ENCODE peak calls at places on chromosomes 2 and 18, in seven cellular contexts. U is AG08396; R is HCT116; K is stimulated activated CD8-positive, alpha-beta memory T cell treated with anti-CD3 and anti-CD28 coated beads, Interleukin-4, amount 100 ng/mL, for 24 hours; T is choroid plexus epithelial cell; E is fibroblast of mammary gland; M is GM18507. H is an unnamed sample.

GRCh38 chr2:212451786-212452200 is 86.8 kb downstream of the ERBB4 start:
- DNase-seq in U (peak), T (peak), R (peak), E (peak), K (no peak), M (no peak), H (no peak)

GRCh38 chr18:43277164-43277600 is at the start of gene SYT4:
- DNase-seq in U (peak), K (no peak), T (peak), M (no peak), R (no peak), E (peak), H (no peak)

GRCh38 chr2:112583497-112584133 is 794 bp upstream of the CHCHD5 start:
- DNase-seq in M (no peak), E (peak), T (peak), K (no peak), U (no peak), R (peak), H (peak)

GRCh38 chr2:225558425-225558824 is 158.9 kb downstream of the NYAP2 start:
- DNase-seq in K (no peak), U (no peak), M (no peak), R (no peak), E (no peak), T (no peak), H (no peak)

GRCh38 chr2:101751276-101751675 is 53.8 kb downstream of the MAP4K4 start:
- DNase-seq in T (no peak), U (no peak), R (no peak), K (no peak), E (no peak), M (no peak), H (no peak)

GRCh38 chr2:191350826-191351225 is 105.6 kb downstream of the MYO1B start:
- DNase-seq in K (no peak), T (no peak), U (peak), R (no peak), M (no peak), E (peak), H (no peak)

GRCh38 chr2:240343548-240343947 is 91.9 kb upstream of the GPC1 start:
- DNase-seq in E (peak), K (no peak), U (no peak), R (no peak), M (no peak), T (no peak), H (no peak)

GRCh38 chr2:211755187-211755586 is 783.4 kb downstream of the ERBB4 start:
- DNase-seq in M (no peak), T (no peak), R (no peak), U (no peak), K (no peak), E (no peak), H (no peak)

GRCh38 chr2:134218928-134219707 is 34.8 kb upstream of the MGAT5 start:
- DNase-seq in U (no peak), T (no peak), K (no peak), M (no peak), E (no peak), R (no peak), H (peak)

GRCh38 chr18:49723648-49724180 is 89.6 kb downstream of the ACAA2 start:
- DNase-seq in K (no peak), T (no peak), E (peak), R (peak), M (no peak), U (no peak), H (no peak)

GRCh38 chr18:63779386-63779785 is 4.2 kb downstream of the SERPINB7 start:
- DNase-seq in U (no peak), R (no peak), T (no peak), K (no peak), E (no peak), M (no peak), H (no peak)

GRCh38 chr2:79511320-79511951 is 1.4 kb upstream of the CTNNA2 start:
- DNase-seq in R (no peak), E (peak), M (no peak), T (peak), K (no peak), U (no peak), H (peak)

GRCh38 chr2:189183170-189183569 is 3.6 kb upstream of the COL5A2 start:
- DNase-seq in T (no peak), E (no peak), K (no peak), U (no peak), R (no peak), M (no peak), H (no peak)

GRCh38 chr2:129296401-129297343 is 682.8 kb upstream of the RAB6C start:
- DNase-seq in T (no peak), M (no peak), U (no peak), R (no peak), K (no peak), E (no peak), H (no peak)

GRCh38 chr2:62197609-62198236 is 1.8 kb downstream of the B3GNT2 start:
- DNase-seq in K (no peak), M (no peak), E (peak), R (no peak), U (peak), T (no peak), H (no peak)

GRCh38 chr2:227238242-227239237 is 74.1 kb downstream of the COL4A3 start:
- DNase-seq in K (peak), M (peak), R (peak), U (peak), T (peak), E (peak), H (peak)

GRCh38 chr2:11833601-11834000 is 87.2 kb downstream of the LPIN1 start:
- DNase-seq in U (no peak), R (no peak), M (no peak), K (no peak), E (peak), T (peak), H (no peak)

GRCh38 chr2:179354739-179355537 is 90.3 kb upstream of the SESTD1 start:
- DNase-seq in K (no peak), T (peak), E (peak), R (no peak), U (no peak), M (no peak), H (no peak)

GRCh38 chr2:96254592-96254991 is 11.2 kb downstream of the TMEM127 start:
- DNase-seq in U (no peak), M (no peak), R (no peak), K (no peak), T (no peak), E (no peak), H (no peak)

GRCh38 chr2:109470121-109470921 is 143.4 kb downstream of the SEPTIN10 start:
- DNase-seq in R (peak), U (peak), M (no peak), E (peak), T (peak), K (no peak), H (peak)

GRCh38 chr2:233584210-233584609 is 17.6 kb upstream of the USP40 start:
- DNase-seq in T (no peak), R (no peak), K (no peak), M (no peak), U (no peak), E (no peak), H (no peak)

GRCh38 chr2:170815746-170816498 is 765 bp upstream of the GAD1 start:
- DNase-seq in M (peak), U (peak), R (peak), K (peak), T (peak), E (peak), H (peak)

GRCh38 chr2:9207641-9208301 is 1.2 kb downstream of the ASAP2 start:
- DNase-seq in K (no peak), E (no peak), M (no peak), R (no peak), T (peak), U (peak), H (peak)

GRCh38 chr18:23631312-23631711 is 31.4 kb downstream of the ANKRD29 start:
- DNase-seq in M (no peak), R (no peak), E (no peak), U (no peak), T (no peak), K (no peak), H (no peak)

GRCh38 chr2:69683170-69683971 is 39.8 kb upstream of the AAK1 start:
- DNase-seq in M (no peak), T (peak), K (no peak), U (peak), R (no peak), E (peak), H (no peak)

GRCh38 chr2:210288376-210288775 is 26.6 kb downstream of the MYL1 start:
- DNase-seq in E (no peak), T (no peak), K (no peak), U (no peak), R (no peak), M (no peak), H (no peak)

GRCh38 chr2:62293490-62294212 is 97.7 kb downstream of the B3GNT2 start:
- DNase-seq in R (no peak), U (peak), M (no peak), K (no peak), T (peak), E (peak), H (no peak)

GRCh38 chr2:182650704-182651103 is 65.4 kb upstream of the DNAJC10 start:
- DNase-seq in E (peak), T (peak), K (no peak), M (no peak), U (peak), R (peak), H (peak)

GRCh38 chr2:28155627-28156026 is 237.0 kb upstream of the FOSL2 start:
- DNase-seq in R (peak), U (no peak), E (peak), K (no peak), M (no peak), T (no peak), H (no peak)

GRCh38 chr2:167862787-167863186 is 384.6 kb downstream of the STK39 start:
- DNase-seq in U (no peak), K (no peak), T (peak), E (peak), M (peak), R (no peak), H (no peak)

GRCh38 chr2:73156539-73157124 is 43.9 kb upstream of the RAB11FIP5 start:
- DNase-seq in R (peak), E (peak), U (peak), M (no peak), T (peak), K (no peak), H (peak)

H was measured in Jurkat, Clone E6-1.